ENCODE peak calls at places on chromosomes 2 and 18, in five cellular contexts. A, V, K, W and N are unnamed samples.

GRCh38 chr18:59546164-59546563 is 151.1 kb downstream of the CCBE1 start:
- DNase-seq in A (no peak), V (no peak), K (no peak), W (no peak), N (no peak)

GRCh38 chr2:215409331-215410127 is 26.3 kb downstream of the FN1 start:
- DNase-seq in A (no peak), V (no peak), K (no peak), W (no peak), N (no peak)

GRCh38 chr18:63410792-63411191 is 11.5 kb downstream of the VPS4B start:
- DNase-seq in A (no peak), V (no peak), K (peak; percentile 67), W (no peak), N (no peak)

GRCh38 chr18:12307871-12308385 is at the start of gene TUBB6:
- DNase-seq in A (peak; percentile 90), V (peak; percentile 62), K (no peak), W (peak; percentile 38), N (peak; percentile 59)

GRCh38 chr2:235663877-235664276 is 170.0 kb downstream of the AGAP1 start:
- DNase-seq in A (no peak), V (no peak), K (no peak), W (no peak), N (no peak)

GRCh38 chr2:217923007-217923686 is 79.6 kb downstream of the TNS1 start:
- DNase-seq in A (no peak), V (no peak), K (no peak), W (no peak), N (no peak)

GRCh38 chr2:164700390-164700789 is 79.1 kb upstream of the GRB14 start:
- DNase-seq in A (no peak), V (no peak), K (no peak), W (no peak), N (no peak)

GRCh38 chr2:10923965-10924364 is 12.2 kb downstream of the KCNF1 start:
- DNase-seq in A (no peak), V (no peak), K (no peak), W (no peak), N (no peak)

GRCh38 chr2:10043906-10044601 is 704 bp downstream of the KLF11 start:
- DNase-seq in A (peak; percentile 99), V (peak; percentile 99), K (peak; percentile 64), W (peak; percentile 93), N (peak; percentile 99)

GRCh38 chr2:181850914-181851560 is 40.5 kb upstream of the ITPRID2 start:
- DNase-seq in A (no peak), V (no peak), K (no peak), W (no peak), N (no peak)

GRCh38 chr2:45796500-45796899 is 145.0 kb downstream of the PRKCE start:
- DNase-seq in A (no peak), V (no peak), K (no peak), W (no peak), N (no peak)

GRCh38 chr2:5587726-5588125 is 104.5 kb upstream of the SOX11 start:
- DNase-seq in A (no peak), V (no peak), K (no peak), W (no peak), N (no peak)

GRCh38 chr2:17573806-17574175 is 33.3 kb downstream of the VSNL1 start:
- DNase-seq in A (no peak), V (no peak), K (no peak), W (no peak), N (no peak)

GRCh38 chr2:228689049-228689448 is 507.6 kb upstream of the SPHKAP start:
- DNase-seq in A (no peak), V (no peak), K (no peak), W (peak; percentile 6), N (no peak)

GRCh38 chr2:68317971-68318685 is 1.6 kb downstream of the CNRIP1 start:
- DNase-seq in A (no peak), V (no peak), K (no peak), W (no peak), N (no peak)

GRCh38 chr2:70984576-70985282 is 6.3 kb downstream of the ANKRD53 start:
- DNase-seq in A (peak; percentile 83), V (peak; percentile 67), K (no peak), W (peak; percentile 67), N (peak; percentile 46)

GRCh38 chr2:20382965-20383800 is 32.5 kb upstream of the PUM2 start:
- DNase-seq in A (no peak), V (no peak), K (no peak), W (peak; percentile 33), N (no peak)

GRCh38 chr2:26640781-26641564 is at the start of gene CIB4:
- DNase-seq in A (peak; percentile 18), V (peak; percentile 57), K (no peak), W (no peak), N (no peak)

GRCh38 chr2:68607837-68608236 is 35.5 kb upstream of the PROKR1 start:
- DNase-seq in A (no peak), V (no peak), K (no peak), W (no peak), N (no peak)

GRCh38 chr2:40395169-40396023 is 56.5 kb downstream of the SLC8A1 start:
- DNase-seq in A (no peak), V (no peak), K (no peak), W (no peak), N (no peak)

GRCh38 chr2:191941376-191941775 is 94.5 kb upstream of the CAVIN2 start:
- DNase-seq in A (no peak), V (no peak), K (no peak), W (no peak), N (no peak)

GRCh38 chr18:36067118-36067957 is at the start of gene RPRD1A:
- DNase-seq in A (peak; percentile 99), V (peak; percentile 98), K (peak; percentile 88), W (peak; percentile 92), N (peak; percentile 97)
- TF ChIP-seq POLR2A in A (no peak), V (peak; percentile 77), K (peak; percentile 84), W (peak; percentile 64), N (peak; percentile 55)

DNA sequence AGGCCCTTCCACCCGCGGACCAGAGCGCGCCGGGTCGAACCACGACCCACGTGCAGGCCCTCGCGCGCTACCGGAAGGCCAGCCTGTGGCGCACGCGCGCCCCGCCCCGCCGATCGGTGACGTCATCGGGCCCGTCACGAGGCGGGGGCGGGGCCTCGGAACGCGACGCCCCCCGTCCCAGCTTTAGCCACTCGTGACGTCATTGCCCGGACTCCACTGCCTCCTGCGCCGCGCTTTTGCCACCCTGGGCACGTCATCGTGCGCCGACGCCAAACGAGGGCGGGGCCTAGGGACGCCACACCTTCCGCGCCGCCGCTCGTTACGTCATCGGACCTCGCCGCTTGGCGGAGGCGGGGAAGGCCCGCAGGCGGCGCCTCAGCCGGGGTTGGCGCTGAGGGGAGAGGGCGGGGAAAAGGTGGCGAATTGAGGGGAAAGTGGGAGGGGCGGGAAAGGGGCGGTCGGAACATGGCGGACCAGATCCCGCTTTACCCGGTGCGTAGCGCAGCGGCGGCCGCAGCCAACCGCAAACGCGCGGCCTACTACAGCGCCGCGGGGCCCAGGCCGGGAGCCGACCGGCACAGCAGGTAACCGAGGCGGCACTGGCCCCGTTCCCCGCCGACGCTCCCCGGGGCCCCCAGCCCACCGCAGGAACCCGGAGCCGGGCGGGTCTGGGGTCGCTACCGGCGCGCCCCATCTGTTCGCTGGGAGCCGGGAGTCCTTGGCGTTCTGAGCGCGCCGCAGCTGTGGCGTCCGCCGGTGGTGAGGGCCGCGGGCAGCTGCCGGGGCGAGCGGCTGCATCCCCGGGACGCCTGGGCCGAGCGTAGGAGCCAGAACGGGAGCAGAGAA is at the start of gene ATP9B:
- DNase-seq in A (peak; percentile 99), V (peak; percentile 97), K (peak; percentile 80), W (peak; percentile 95), N (peak; percentile 99)
- TF ChIP-seq POLR2A in A (no peak), V (peak; percentile 76), K (peak; percentile 77), W (peak; percentile 69), N (peak; percentile 76)

GRCh38 chr2:37325625-37326071 is 1.0 kb upstream of the PRKD3 start:
- DNase-seq in A (no peak), V (no peak), K (no peak), W (no peak), N (no peak)

GRCh38 chr2:37323770-37324535 is 680 bp downstream of the PRKD3 start:
- DNase-seq in A (no peak), V (peak; percentile 33), K (peak; percentile 29), W (peak; percentile 27), N (peak; percentile 54)

GRCh38 chr2:37326285-37326684 is 1.7 kb upstream of the PRKD3 start:
- DNase-seq in A (no peak), V (peak; percentile 30), K (no peak), W (peak; percentile 61), N (no peak)

GRCh38 chr2:37324536-37324785 is 172 bp downstream of the PRKD3 start:
- DNase-seq in A (peak; percentile 91), V (peak; percentile 80), K (peak; percentile 61), W (no peak), N (no peak)

GRCh38 chr2:37324786-37325624 is at the start of gene PRKD3:
- DNase-seq in A (no peak), V (no peak), K (peak; percentile 27), W (peak; percentile 66), N (peak; percentile 86)
- TF ChIP-seq POLR2A in A (no peak), V (peak; percentile 74), K (no peak), W (no peak), N (peak; percentile 62)

GRCh38 chr2:127810637-127811396 is at the start of gene WDR33:
- DNase-seq in A (peak; percentile 95), V (peak; percentile 93), K (peak; percentile 94), W (peak; percentile 93), N (peak; percentile 95)
- TF ChIP-seq POLR2A in A (no peak), V (peak; percentile 91), K (peak; percentile 99), W (peak; percentile 94), N (peak; percentile 79)

DNA sequence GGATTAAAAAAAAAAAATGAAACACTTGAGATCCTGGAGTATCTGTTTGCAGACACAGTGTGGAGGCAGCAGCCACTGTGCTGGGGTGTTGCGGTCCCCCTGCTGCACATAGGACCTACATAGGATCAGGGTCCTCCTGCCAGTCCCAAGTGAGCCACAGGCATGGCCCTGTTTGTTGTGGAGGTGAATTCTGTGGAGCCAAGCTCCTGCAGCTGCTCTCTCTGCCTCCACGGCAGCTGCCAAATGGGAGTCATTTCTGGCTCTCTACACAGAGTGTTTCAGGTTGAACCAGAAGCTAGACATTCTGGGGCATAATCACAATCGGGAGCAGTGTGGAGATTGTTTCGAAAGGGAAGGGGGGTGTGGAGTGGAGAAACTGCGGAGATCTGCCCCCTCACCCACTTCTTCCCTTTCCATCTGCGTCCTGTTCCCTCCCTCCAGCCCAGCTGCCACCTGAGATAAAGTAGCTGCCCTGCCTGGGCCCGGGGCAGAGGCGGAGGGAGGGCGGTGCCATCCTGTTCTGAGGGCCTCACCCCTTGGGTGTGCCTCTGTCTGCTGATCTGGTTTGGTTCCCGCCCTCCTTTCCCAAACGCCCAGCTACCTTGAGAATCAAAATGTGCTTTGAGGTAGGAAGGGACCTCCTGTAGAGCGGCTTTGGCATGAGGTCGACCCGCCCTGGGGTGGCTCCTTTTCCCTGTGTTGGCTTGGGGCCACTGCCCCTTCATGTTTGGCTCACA is 139.4 kb downstream of the WDSUB1 start:
- DNase-seq in A (peak; percentile 75), V (peak; percentile 53), K (no peak), W (no peak), N (peak; percentile 47)
- TF ChIP-seq POLR2A in A (no peak), V (peak; percentile 28), K (no peak), W (no peak), N (no peak)

DNA sequence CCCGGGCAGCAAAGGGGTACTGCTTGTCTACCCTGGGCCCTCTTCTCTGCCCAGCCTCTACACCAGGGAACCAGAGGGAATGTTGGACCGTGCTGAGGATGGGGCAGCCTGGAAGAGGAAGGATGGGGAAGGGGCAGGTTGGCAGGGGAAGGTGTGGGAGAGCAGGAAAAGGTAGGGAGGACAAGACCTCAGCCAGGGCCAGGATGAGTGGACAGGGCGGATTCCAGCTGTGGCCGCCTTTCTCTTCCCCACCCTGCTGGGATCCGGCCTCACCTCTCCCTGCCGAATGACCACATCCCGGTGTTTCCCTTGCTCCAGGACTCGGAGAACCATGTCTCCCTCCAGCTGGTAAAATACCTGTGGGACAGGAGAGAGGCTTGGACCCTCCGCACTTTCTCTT is 8.9 kb downstream of the HAAO start:
- DNase-seq in A (no peak), V (no peak), K (no peak), W (no peak), N (no peak)
- TF ChIP-seq POLR2A in A (no peak), V (no peak), K (no peak), W (no peak), N (no peak)